ENCODE peak calls at places on chromosomes 6 and 20, in four cellular contexts. L, V, Y and B are unnamed samples.

GRCh38 chr6:130240232-130240631 is 17.5 kb upstream of the SAMD3 start:
- DNase-seq in V (no peak), L (no peak), Y (no peak), B (no peak)

GRCh38 chr6:34919651-34920050 is 30.6 kb downstream of the ANKS1A start:
- DNase-seq in V (no peak), Y (no peak), L (no peak), B (no peak)

GRCh38 chr6:36688534-36689075 is 9.0 kb upstream of the RAB44 start:
- DNase-seq in V (no peak), Y (no peak), L (no peak), B (no peak)

GRCh38 chr6:150719099-150719767 is 119.5 kb downstream of the PLEKHG1 start:
- DNase-seq in V (no peak), L (no peak), Y (no peak), B (no peak)

GRCh38 chr20:22507240-22507961 is 77.0 kb downstream of the FOXA2 start:
- DNase-seq in L (no peak), V (no peak), Y (no peak), B (no peak)

GRCh38 chr20:44072381-44072780 is 114.6 kb downstream of the JPH2 start:
- DNase-seq in L (no peak), Y (no peak), V (no peak), B (no peak)

GRCh38 chr20:5570442-5570841 is 179.8 kb upstream of the SHLD1 start:
- DNase-seq in V (no peak), Y (no peak), L (no peak), B (no peak)

GRCh38 chr20:34017610-34018009 is 23.9 kb downstream of the RALY start:
- DNase-seq in Y (no peak), L (no peak), V (no peak), B (no peak)

GRCh38 chr6:161696828-161697227 is 423.0 kb upstream of the AGPAT4 start:
- DNase-seq in L (no peak), Y (no peak), V (no peak), B (no peak)

GRCh38 chr6:37155394-37156312 is 14.3 kb upstream of the PIM1 start:
- DNase-seq in Y (no peak), V (no peak), L (no peak), B (no peak)

GRCh38 chr6:36616888-36617521 is 22.8 kb downstream of the SRSF3 start:
- DNase-seq in Y (no peak), L (peak), V (peak), B (peak)

GRCh38 chr20:62583424-62583920 is 58.8 kb upstream of the SLCO4A1 start:
- DNase-seq in L (no peak), Y (no peak), V (no peak), B (peak)

GRCh38 chr20:38623061-38623460 is 21.5 kb downstream of the ARHGAP40 start:
- DNase-seq in V (no peak), Y (no peak), L (no peak), B (no peak)

GRCh38 chr6:125868252-125868651 is 77.5 kb downstream of the NCOA7 start:
- DNase-seq in V (no peak), Y (no peak), L (no peak), B (no peak)

GRCh38 chr6:136677822-136678221 is 114.5 kb downstream of the MAP3K5 start:
- DNase-seq in Y (no peak), V (no peak), L (no peak), B (peak)

GRCh38 chr6:136677344-136677743 is 114.9 kb downstream of the MAP3K5 start:
- DNase-seq in L (no peak), V (no peak), Y (no peak), B (no peak)

GRCh38 chr6:136672144-136672543 is 120.1 kb downstream of the MAP3K5 start:
- DNase-seq in Y (no peak), L (no peak), V (no peak), B (no peak)

GRCh38 chr6:136676075-136676474 is 116.2 kb downstream of the MAP3K5 start:
- DNase-seq in V (no peak), Y (no peak), L (no peak), B (no peak)

DNA sequence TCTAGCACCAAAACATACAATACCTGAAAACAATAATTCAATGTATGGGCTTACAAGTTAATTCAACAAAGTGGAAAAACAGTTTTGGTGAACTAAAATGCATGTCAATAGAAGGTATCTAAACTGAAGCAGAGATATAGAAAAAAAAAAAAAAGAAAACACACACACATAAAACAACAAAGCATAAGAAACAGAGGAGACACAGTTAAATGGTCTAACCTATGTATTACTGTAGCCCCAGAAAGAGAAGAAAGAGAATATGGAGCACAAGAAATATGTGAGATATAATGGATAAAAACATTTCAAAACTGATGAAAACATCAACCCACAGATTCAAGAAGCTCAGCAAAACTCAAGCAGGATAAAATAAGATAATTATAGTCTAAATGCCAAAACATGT is 118.7 kb downstream of the MAP3K5 start:
- DNase-seq in L (no peak), Y (no peak), V (no peak), B (no peak)
- TF ChIP-seq JUND in L (no peak), Y (no peak), V (no peak), B (no peak)

DNA sequence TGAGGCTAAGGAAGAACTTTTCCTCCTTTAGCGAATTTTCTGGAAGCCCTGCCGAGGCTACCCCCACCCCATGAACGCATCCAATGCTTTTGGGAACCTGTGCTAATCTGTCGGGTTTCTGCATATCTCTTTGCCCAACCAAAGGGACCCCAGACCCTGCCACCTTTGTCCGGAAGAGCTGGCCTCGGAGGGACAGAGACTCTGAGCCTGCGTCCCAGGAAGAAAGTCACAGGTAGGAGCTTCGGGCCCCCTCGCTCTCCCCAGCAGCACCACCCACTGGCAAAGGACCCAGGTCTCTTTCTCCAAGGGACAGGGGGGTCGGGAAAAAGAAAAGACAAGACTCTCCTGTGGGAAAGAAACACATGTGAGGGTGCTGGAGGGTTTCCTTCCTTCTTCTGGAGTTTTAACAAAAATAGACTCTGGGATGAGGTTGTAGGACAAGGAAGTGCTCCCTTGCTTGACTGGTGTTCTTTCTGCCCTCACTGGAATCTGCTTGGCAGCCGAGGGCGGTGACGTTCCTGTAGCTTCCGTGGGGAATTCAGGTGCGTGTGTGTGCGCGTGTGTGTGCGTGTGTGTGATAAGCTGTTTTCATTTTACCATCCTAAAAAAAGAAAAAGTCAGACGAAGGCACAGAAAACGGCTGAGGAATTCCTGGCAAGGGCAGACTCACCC is 16.3 kb upstream of the FOXC1 start:
- DNase-seq in Y (no peak), L (no peak), V (peak), B (peak)
- TF ChIP-seq JUND in Y (no peak), L (no peak), V (no peak), B (no peak)

DNA sequence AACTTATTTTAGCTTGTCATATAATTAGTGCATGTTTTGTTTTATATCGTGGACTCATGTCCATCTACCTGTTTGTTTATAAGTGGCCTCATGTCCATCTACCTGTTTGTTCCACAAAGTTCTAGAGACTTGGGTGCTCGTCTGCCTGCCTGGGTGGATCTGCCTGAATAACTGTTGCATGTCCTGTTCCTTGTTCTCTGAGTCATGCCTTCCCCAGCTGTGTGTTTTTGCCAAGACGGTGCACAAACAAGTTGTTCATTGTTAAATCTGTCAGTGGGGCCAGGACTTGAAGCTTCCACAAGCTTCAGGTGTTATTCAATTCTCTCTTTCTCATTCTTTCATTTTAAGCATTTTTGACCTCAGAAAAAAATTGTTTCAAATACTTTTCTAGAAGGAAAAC is 358.0 kb upstream of the CITED2 start:
- DNase-seq in V (no peak), Y (no peak), L (peak), B (no peak)
- TF ChIP-seq JUND in V (peak), Y (no peak), L (peak), B (no peak)

GRCh38 chr20:24964518-24964838 is 15.4 kb downstream of the CST7 start:
- DNase-seq in V (no peak), Y (no peak), L (no peak), B (no peak)

GRCh38 chr20:24965065-24965919 is 16.2 kb downstream of the CST7 start:
- DNase-seq in V (no peak), L (no peak), Y (no peak), B (no peak)

GRCh38 chr20:24963672-24964517 is 14.8 kb downstream of the CST7 start:
- DNase-seq in L (no peak), V (no peak), Y (no peak), B (no peak)

GRCh38 chr20:24968278-24968677 is 19.2 kb downstream of the CST7 start:
- DNase-seq in L (no peak), Y (no peak), V (no peak), B (no peak)

GRCh38 chr20:24966317-24967012 is 17.4 kb downstream of the CST7 start:
- DNase-seq in Y (no peak), V (no peak), L (no peak), B (no peak)
- TF ChIP-seq JUND in Y (no peak), V (no peak), L (no peak), B (no peak)

DNA sequence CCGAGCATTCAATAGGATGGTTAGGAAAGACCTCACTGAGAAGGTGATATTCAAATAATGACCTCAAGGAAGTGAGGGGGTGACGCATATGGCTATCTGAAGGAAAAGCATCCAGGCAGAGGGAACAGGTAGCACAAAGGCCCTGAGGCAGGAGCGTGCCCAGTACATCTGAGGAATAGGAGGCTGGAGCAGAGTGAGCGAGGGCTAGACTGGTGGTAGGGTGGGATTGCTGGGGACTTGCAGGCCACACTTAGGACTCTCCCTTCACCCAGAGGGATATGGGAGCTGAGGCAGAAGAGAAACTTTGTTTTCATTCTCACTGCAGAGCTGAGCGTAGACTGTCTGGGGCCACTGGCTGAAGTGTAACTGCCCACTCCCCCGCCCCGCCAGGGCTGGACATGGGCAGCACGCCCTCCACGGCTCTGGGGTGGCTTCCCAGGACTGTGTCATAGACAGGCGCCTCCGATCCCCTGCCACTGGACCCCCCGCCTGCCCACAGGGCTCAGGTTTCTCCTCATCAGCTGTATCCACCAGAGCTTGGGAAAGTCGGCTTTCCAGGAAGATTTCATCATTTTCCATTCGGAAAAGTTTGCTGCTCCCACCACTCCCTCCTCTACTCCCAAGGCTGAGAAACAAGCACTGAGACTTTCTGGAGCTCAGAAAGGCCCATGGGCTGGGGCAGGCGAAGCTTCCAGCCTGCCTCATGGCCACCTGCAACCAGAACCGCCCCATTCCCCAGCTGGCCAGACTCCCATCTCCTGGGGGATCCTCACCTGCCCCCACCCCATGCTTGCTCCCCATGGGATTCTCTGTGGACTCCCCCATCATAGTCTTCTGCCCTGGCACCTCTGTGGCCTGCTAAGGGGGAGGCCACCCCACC is 142.6 kb downstream of the MRPL14 start:
- DNase-seq in Y (no peak), L (no peak), V (no peak), B (no peak)
- TF ChIP-seq JUND in Y (no peak), L (no peak), V (no peak), B (no peak)

GRCh38 chr20:51966296-51966971 is 164.1 kb upstream of the SALL4 start:
- DNase-seq in Y (peak), L (peak), V (peak), B (peak)
- TF ChIP-seq JUND in Y (peak), L (no peak), V (no peak), B (no peak)

GRCh38 chr6:64776359-64776758 is 930.7 kb downstream of the EYS start:
- DNase-seq in Y (no peak), V (no peak), L (no peak), B (no peak)
- TF ChIP-seq JUND in Y (no peak), V (no peak), L (no peak), B (no peak)

GRCh38 chr20:17617868-17618672 is 48.2 kb downstream of the DSTN start:
- DNase-seq in V (peak), Y (no peak), L (no peak), B (peak)
- TF ChIP-seq JUND in V (no peak), Y (no peak), L (no peak), B (no peak)

DNA sequence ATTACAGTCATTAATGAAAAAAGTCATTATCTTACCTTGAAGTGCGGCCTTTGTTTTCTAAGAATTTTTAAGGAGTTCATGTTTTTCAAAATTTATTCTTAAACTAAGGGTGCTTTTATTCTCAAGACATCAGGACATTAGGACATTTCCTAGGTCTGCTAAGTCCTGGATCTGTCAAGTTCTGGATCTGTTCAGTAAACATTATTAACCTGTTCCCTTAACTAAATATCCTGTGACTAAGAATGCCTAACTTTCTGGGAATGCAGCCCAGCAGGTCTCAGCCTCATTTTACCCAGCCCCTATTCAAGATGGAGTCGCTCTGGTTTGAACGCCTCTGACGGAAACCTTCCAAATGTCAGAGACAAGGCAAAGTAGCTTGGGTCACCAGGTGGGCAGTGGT is 302.6 kb downstream of the SYNE1 start:
- DNase-seq in Y (no peak), V (no peak), L (no peak), B (no peak)
- TF ChIP-seq JUND in Y (no peak), V (no peak), L (no peak), B (no peak)

DNA sequence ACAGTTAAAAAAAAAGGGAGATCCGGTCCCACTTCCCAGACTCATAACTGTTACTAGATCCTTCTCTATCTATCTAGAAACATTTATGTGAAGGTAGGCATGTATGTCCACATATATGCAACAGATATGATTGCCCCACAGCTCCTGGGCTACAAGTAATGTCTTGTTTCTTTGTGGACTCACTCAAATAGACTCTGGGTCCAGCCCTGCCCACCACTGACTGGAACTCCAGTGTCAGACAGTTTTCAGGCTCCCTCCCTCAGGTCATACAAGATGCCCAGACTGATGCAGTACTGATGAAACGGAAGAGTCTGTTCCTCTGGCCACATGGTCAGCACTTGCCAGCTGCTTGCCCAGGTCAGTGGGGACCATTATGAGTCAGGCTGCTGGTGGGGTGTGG is 30.8 kb upstream of the IER3 start:
- DNase-seq in Y (no peak), V (no peak), L (no peak), B (no peak)
- TF ChIP-seq JUND in Y (no peak), V (no peak), L (no peak), B (no peak)